ENCODE peak calls at places on chromosomes 16 and 17, in ten cellular contexts. One of them, this sample, is unnamed.

GRCh38 chr16:11636172-11636721 is 32.0 kb upstream of the SNN start:
- DNase-seq in esophagus squamous epithelium: no peak
- DNase-seq in lower leg skin: peak
- DNase-seq in NB4: no peak
- DNase-seq in body of pancreas: peak
- DNase-seq in heart left ventricle: no peak
- DNase-seq in transverse colon: peak
- DNase-seq in IMR-90: no peak
- DNase-seq in breast epithelium: no peak
- DNase-seq in adrenal gland: no peak
- DNase-seq in this sample: no peak

GRCh38 chr17:44110823-44111633 is 12.4 kb downstream of the HDAC5 start:
- DNase-seq in body of pancreas: peak
- DNase-seq in esophagus squamous epithelium: peak
- DNase-seq in NB4: peak
- DNase-seq in adrenal gland: peak
- DNase-seq in lower leg skin: peak
- DNase-seq in transverse colon: peak
- DNase-seq in IMR-90: peak
- DNase-seq in heart left ventricle: peak
- DNase-seq in breast epithelium: peak
- DNase-seq in this sample: peak

GRCh38 chr16:82945420-82946096 is 318.8 kb downstream of the CDH13 start:
- DNase-seq in lower leg skin: no peak
- DNase-seq in IMR-90: no peak
- DNase-seq in body of pancreas: no peak
- DNase-seq in heart left ventricle: no peak
- DNase-seq in NB4: no peak
- DNase-seq in transverse colon: no peak
- DNase-seq in breast epithelium: no peak
- DNase-seq in esophagus squamous epithelium: no peak
- DNase-seq in adrenal gland: no peak
- DNase-seq in this sample: no peak

GRCh38 chr17:72763981-72764380 is 328.5 kb downstream of the SLC39A11 start:
- DNase-seq in breast epithelium: no peak
- DNase-seq in lower leg skin: no peak
- DNase-seq in IMR-90: no peak
- DNase-seq in adrenal gland: no peak
- DNase-seq in body of pancreas: no peak
- DNase-seq in NB4: no peak
- DNase-seq in heart left ventricle: no peak
- DNase-seq in transverse colon: no peak
- DNase-seq in esophagus squamous epithelium: no peak
- DNase-seq in this sample: no peak

GRCh38 chr16:49590166-49590871 is 216.7 kb downstream of the C16orf78 start:
- DNase-seq in lower leg skin: no peak
- DNase-seq in esophagus squamous epithelium: no peak
- DNase-seq in breast epithelium: no peak
- DNase-seq in adrenal gland: no peak
- DNase-seq in NB4: no peak
- DNase-seq in heart left ventricle: no peak
- DNase-seq in IMR-90: no peak
- DNase-seq in transverse colon: no peak
- DNase-seq in body of pancreas: no peak
- DNase-seq in this sample: no peak

GRCh38 chr16:46843898-46844642 is 13.1 kb upstream of the C16orf87 start:
- DNase-seq in lower leg skin: no peak
- DNase-seq in transverse colon: no peak
- DNase-seq in IMR-90: no peak
- DNase-seq in body of pancreas: no peak
- DNase-seq in NB4: no peak
- DNase-seq in heart left ventricle: no peak
- DNase-seq in esophagus squamous epithelium: no peak
- DNase-seq in adrenal gland: no peak
- DNase-seq in breast epithelium: no peak
- DNase-seq in this sample: no peak

GRCh38 chr17:29176500-29177351 is 3.5 kb downstream of the MYO18A start:
- DNase-seq in breast epithelium: no peak
- DNase-seq in adrenal gland: peak
- DNase-seq in heart left ventricle: no peak
- DNase-seq in transverse colon: peak
- DNase-seq in esophagus squamous epithelium: no peak
- DNase-seq in lower leg skin: no peak
- DNase-seq in IMR-90: peak
- DNase-seq in body of pancreas: peak
- DNase-seq in NB4: peak
- DNase-seq in this sample: peak

GRCh38 chr16:6177781-6178180 is 1080.2 kb upstream of the EEF2KMT start:
- DNase-seq in heart left ventricle: no peak
- DNase-seq in IMR-90: no peak
- DNase-seq in transverse colon: no peak
- DNase-seq in body of pancreas: no peak
- DNase-seq in breast epithelium: no peak
- DNase-seq in lower leg skin: no peak
- DNase-seq in adrenal gland: no peak
- DNase-seq in NB4: no peak
- DNase-seq in esophagus squamous epithelium: no peak
- DNase-seq in this sample: no peak

GRCh38 chr16:75238853-75239371 is 12.5 kb downstream of the BCAR1 start:
- DNase-seq in esophagus squamous epithelium: no peak
- DNase-seq in lower leg skin: no peak
- DNase-seq in transverse colon: no peak
- DNase-seq in body of pancreas: no peak
- DNase-seq in heart left ventricle: no peak
- DNase-seq in NB4: no peak
- DNase-seq in breast epithelium: no peak
- DNase-seq in IMR-90: no peak
- DNase-seq in adrenal gland: no peak
- DNase-seq in this sample: no peak

GRCh38 chr17:48612854-48613691 is 2.0 kb downstream of the HOXB8 start:
- DNase-seq in adrenal gland: peak
- DNase-seq in lower leg skin: no peak
- DNase-seq in heart left ventricle: no peak
- DNase-seq in transverse colon: peak
- DNase-seq in breast epithelium: no peak
- DNase-seq in IMR-90: peak
- DNase-seq in esophagus squamous epithelium: no peak
- DNase-seq in body of pancreas: no peak
- DNase-seq in NB4: peak
- DNase-seq in this sample: no peak

GRCh38 chr17:36195474-36196098 is 972 bp downstream of the CCL3L1 start:
- DNase-seq in heart left ventricle: no peak
- DNase-seq in IMR-90: no peak
- DNase-seq in NB4: peak
- DNase-seq in body of pancreas: no peak
- DNase-seq in esophagus squamous epithelium: no peak
- DNase-seq in adrenal gland: no peak
- DNase-seq in breast epithelium: no peak
- DNase-seq in lower leg skin: no peak
- DNase-seq in transverse colon: no peak
- DNase-seq in this sample: no peak

GRCh38 chr17:9676084-9676483 is 30.8 kb downstream of the USP43 start:
- DNase-seq in adrenal gland: no peak
- DNase-seq in transverse colon: no peak
- DNase-seq in NB4: peak
- DNase-seq in IMR-90: no peak
- DNase-seq in breast epithelium: no peak
- DNase-seq in heart left ventricle: no peak
- DNase-seq in body of pancreas: peak
- DNase-seq in esophagus squamous epithelium: no peak
- DNase-seq in lower leg skin: no peak
- DNase-seq in this sample: peak

GRCh38 chr17:59357929-59358328 is 26.5 kb downstream of the YPEL2 start:
- DNase-seq in heart left ventricle: no peak
- DNase-seq in adrenal gland: peak
- DNase-seq in NB4: no peak
- DNase-seq in transverse colon: no peak
- DNase-seq in body of pancreas: no peak
- DNase-seq in lower leg skin: no peak
- DNase-seq in esophagus squamous epithelium: no peak
- DNase-seq in IMR-90: peak
- DNase-seq in breast epithelium: no peak
- DNase-seq in this sample: no peak

GRCh38 chr17:31116167-31116566 is 21.4 kb downstream of the NF1 start:
- DNase-seq in body of pancreas: no peak
- DNase-seq in heart left ventricle: no peak
- DNase-seq in adrenal gland: no peak
- DNase-seq in transverse colon: no peak
- DNase-seq in breast epithelium: no peak
- DNase-seq in esophagus squamous epithelium: no peak
- DNase-seq in lower leg skin: no peak
- DNase-seq in IMR-90: no peak
- DNase-seq in NB4: no peak
- DNase-seq in this sample: no peak

GRCh38 chr16:31695667-31696066 is 168.0 kb downstream of the AHSP start:
- DNase-seq in NB4: peak
- DNase-seq in breast epithelium: no peak
- DNase-seq in adrenal gland: no peak
- DNase-seq in heart left ventricle: no peak
- DNase-seq in transverse colon: no peak
- DNase-seq in body of pancreas: no peak
- DNase-seq in IMR-90: no peak
- DNase-seq in esophagus squamous epithelium: no peak
- DNase-seq in lower leg skin: no peak
- DNase-seq in this sample: no peak

GRCh38 chr16:7217797-7218196 is 114.8 kb upstream of the RBFOX1 start:
- DNase-seq in transverse colon: no peak
- DNase-seq in heart left ventricle: no peak
- DNase-seq in body of pancreas: no peak
- DNase-seq in adrenal gland: no peak
- DNase-seq in NB4: no peak
- DNase-seq in breast epithelium: no peak
- DNase-seq in IMR-90: no peak
- DNase-seq in lower leg skin: no peak
- DNase-seq in esophagus squamous epithelium: no peak
- DNase-seq in this sample: no peak

GRCh38 chr17:64641499-64641898 is 20.6 kb downstream of the SMURF2 start:
- DNase-seq in lower leg skin: no peak
- DNase-seq in breast epithelium: no peak
- DNase-seq in NB4: peak
- DNase-seq in IMR-90: peak
- DNase-seq in heart left ventricle: no peak
- DNase-seq in transverse colon: no peak
- DNase-seq in esophagus squamous epithelium: no peak
- DNase-seq in adrenal gland: peak
- DNase-seq in body of pancreas: peak
- DNase-seq in this sample: no peak

DNA sequence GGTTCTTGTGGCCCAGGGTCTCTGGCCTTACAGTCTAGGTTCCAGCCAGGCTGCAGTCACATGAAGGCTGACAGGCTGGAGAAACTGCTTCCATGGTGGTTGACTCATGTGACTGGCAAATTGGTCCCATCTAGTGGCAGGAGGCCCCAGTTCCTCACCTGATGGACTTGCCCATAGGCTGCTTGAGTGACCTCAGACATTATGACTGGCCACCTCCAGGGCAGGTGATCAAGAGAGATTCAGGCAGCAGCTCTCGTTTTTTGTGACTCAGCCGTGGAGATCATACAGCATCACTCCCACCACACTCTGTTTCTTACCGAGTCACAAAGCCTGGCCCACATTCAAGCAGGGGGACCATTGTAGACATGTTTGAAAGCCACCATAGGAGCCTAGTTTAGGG is 34.5 kb downstream of the SIAH1 start:
- DNase-seq in esophagus squamous epithelium: no peak
- DNase-seq in IMR-90: no peak
- DNase-seq in NB4: no peak
- DNase-seq in adrenal gland: no peak
- DNase-seq in body of pancreas: no peak
- DNase-seq in transverse colon: no peak
- DNase-seq in heart left ventricle: no peak
- DNase-seq in breast epithelium: no peak
- DNase-seq in lower leg skin: no peak
- DNase-seq in this sample: no peak
- TF ChIP-seq POLR2A in esophagus squamous epithelium: no peak
- TF ChIP-seq POLR2A in IMR-90: no peak
- TF ChIP-seq POLR2A in NB4: no peak
- TF ChIP-seq POLR2A in adrenal gland: no peak
- TF ChIP-seq POLR2A in body of pancreas: no peak
- TF ChIP-seq POLR2A in transverse colon: no peak
- TF ChIP-seq POLR2A in heart left ventricle: no peak
- TF ChIP-seq POLR2A in breast epithelium: no peak
- TF ChIP-seq POLR2A in lower leg skin: no peak
- TF ChIP-seq POLR2A in this sample: no peak

DNA sequence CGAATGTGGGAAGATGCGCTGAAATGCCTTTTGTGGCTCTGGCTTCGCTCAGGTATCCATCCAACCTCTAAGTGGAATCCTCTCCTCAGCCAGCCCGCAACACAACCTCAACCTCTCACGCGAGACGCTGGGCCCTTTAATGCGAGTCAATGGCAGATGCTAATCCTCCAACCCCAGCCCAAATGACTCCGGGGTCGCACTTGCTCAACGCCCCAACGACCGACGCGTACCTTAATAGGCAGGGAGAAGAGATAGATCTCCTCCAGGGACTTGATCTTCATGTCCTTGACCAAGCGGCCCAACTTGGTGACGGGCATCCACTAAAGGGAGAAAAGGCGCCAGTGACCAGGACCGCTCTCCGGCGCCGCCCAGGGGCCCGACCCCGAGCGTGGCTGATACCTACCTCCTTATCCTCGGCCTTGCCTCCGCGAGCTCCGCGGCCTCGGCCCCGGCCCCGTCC is 550 bp downstream of the RPS2 start:
- DNase-seq in IMR-90: no peak
- DNase-seq in lower leg skin: no peak
- DNase-seq in NB4: no peak
- DNase-seq in breast epithelium: no peak
- DNase-seq in transverse colon: no peak
- DNase-seq in heart left ventricle: no peak
- DNase-seq in adrenal gland: peak
- DNase-seq in body of pancreas: no peak
- DNase-seq in esophagus squamous epithelium: no peak
- DNase-seq in this sample: no peak
- TF ChIP-seq CTCF in IMR-90: peak
- TF ChIP-seq CTCF in lower leg skin: no peak
- TF ChIP-seq CTCF in NB4: no peak
- TF ChIP-seq CTCF in breast epithelium: no peak
- TF ChIP-seq CTCF in transverse colon: no peak
- TF ChIP-seq CTCF in heart left ventricle: peak
- TF ChIP-seq CTCF in adrenal gland: peak
- TF ChIP-seq CTCF in body of pancreas: no peak
- TF ChIP-seq CTCF in esophagus squamous epithelium: no peak
- TF ChIP-seq CTCF in this sample: no peak

GRCh38 chr17:1050996-1051925 is 54.3 kb downstream of the TIMM22 start:
- DNase-seq in lower leg skin: no peak
- DNase-seq in esophagus squamous epithelium: no peak
- DNase-seq in adrenal gland: no peak
- DNase-seq in transverse colon: no peak
- DNase-seq in breast epithelium: no peak
- DNase-seq in heart left ventricle: no peak
- DNase-seq in body of pancreas: no peak
- DNase-seq in IMR-90: no peak
- DNase-seq in NB4: no peak
- DNase-seq in this sample: no peak
- TF ChIP-seq POLR2A in lower leg skin: no peak
- TF ChIP-seq POLR2A in esophagus squamous epithelium: no peak
- TF ChIP-seq POLR2A in adrenal gland: no peak
- TF ChIP-seq POLR2A in transverse colon: no peak
- TF ChIP-seq POLR2A in breast epithelium: no peak
- TF ChIP-seq POLR2A in heart left ventricle: no peak
- TF ChIP-seq POLR2A in body of pancreas: no peak
- TF ChIP-seq POLR2A in IMR-90: no peak
- TF ChIP-seq POLR2A in NB4: no peak
- TF ChIP-seq POLR2A in this sample: no peak

GRCh38 chr17:82876149-82876548 is 36.3 kb upstream of the ZNF750 start:
- DNase-seq in adrenal gland: peak
- DNase-seq in IMR-90: peak
- DNase-seq in transverse colon: no peak
- DNase-seq in lower leg skin: peak
- DNase-seq in body of pancreas: no peak
- DNase-seq in esophagus squamous epithelium: no peak
- DNase-seq in heart left ventricle: no peak
- DNase-seq in breast epithelium: no peak
- DNase-seq in NB4: peak
- DNase-seq in this sample: no peak
- TF ChIP-seq CTCF in adrenal gland: no peak
- TF ChIP-seq CTCF in IMR-90: no peak
- TF ChIP-seq CTCF in transverse colon: no peak
- TF ChIP-seq CTCF in lower leg skin: no peak
- TF ChIP-seq CTCF in body of pancreas: no peak
- TF ChIP-seq CTCF in esophagus squamous epithelium: no peak
- TF ChIP-seq CTCF in heart left ventricle: no peak
- TF ChIP-seq CTCF in breast epithelium: no peak
- TF ChIP-seq CTCF in NB4: no peak
- TF ChIP-seq CTCF in this sample: no peak